ENCODE peak calls at places on chromosome X, in four cellular contexts. One of them, this sample, is unnamed.

GRCh38 chrX:119698835-119699234 is 5.9 kb upstream of the SEPTIN6 start:
- DNase-seq in pons: peak; percentile 43
- DNase-seq in mucosa of descending colon: no peak
- DNase-seq in CD4-positive, alpha-beta memory T cell: no peak
- DNase-seq in this sample: no peak

GRCh38 chrX:73916931-73917657 is 354.1 kb downstream of the CHIC1 start:
- DNase-seq in pons: no peak
- DNase-seq in mucosa of descending colon: no peak
- DNase-seq in CD4-positive, alpha-beta memory T cell: no peak
- DNase-seq in this sample: no peak

GRCh38 chrX:30533261-30533660 is 44.3 kb downstream of the TASL start:
- DNase-seq in pons: no peak
- DNase-seq in CD4-positive, alpha-beta memory T cell: no peak
- DNase-seq in mucosa of descending colon: no peak
- DNase-seq in this sample: no peak

GRCh38 chrX:15301924-15302323 is 13.5 kb downstream of the ASB11 start:
- DNase-seq in CD4-positive, alpha-beta memory T cell: no peak
- DNase-seq in pons: peak; percentile 42
- DNase-seq in mucosa of descending colon: no peak
- DNase-seq in this sample: no peak

GRCh38 chrX:23435575-23435974 is 100.9 kb downstream of the PTCHD1 start:
- DNase-seq in CD4-positive, alpha-beta memory T cell: no peak
- DNase-seq in pons: no peak
- DNase-seq in mucosa of descending colon: no peak
- DNase-seq in this sample: no peak

GRCh38 chrX:136920001-136920400 is 39.5 kb upstream of the RBMX start:
- DNase-seq in pons: no peak
- DNase-seq in mucosa of descending colon: no peak
- DNase-seq in CD4-positive, alpha-beta memory T cell: no peak
- DNase-seq in this sample: no peak

GRCh38 chrX:39158801-39159657 is 357.8 kb downstream of the MID1IP1 start:
- DNase-seq in pons: no peak
- DNase-seq in mucosa of descending colon: no peak
- DNase-seq in CD4-positive, alpha-beta memory T cell: no peak
- DNase-seq in this sample: no peak

GRCh38 chrX:119541188-119541587 is 24.0 kb downstream of the STEEP1 start:
- DNase-seq in CD4-positive, alpha-beta memory T cell: no peak
- DNase-seq in mucosa of descending colon: no peak
- DNase-seq in pons: no peak
- DNase-seq in this sample: no peak

GRCh38 chrX:143336261-143336660 is 181.0 kb downstream of the SPANXN3 start:
- DNase-seq in mucosa of descending colon: no peak
- DNase-seq in CD4-positive, alpha-beta memory T cell: no peak
- DNase-seq in pons: no peak
- DNase-seq in this sample: no peak

GRCh38 chrX:74550295-74550802 is 64.1 kb downstream of the RLIM start:
- DNase-seq in mucosa of descending colon: peak; percentile 85
- DNase-seq in pons: peak; percentile 59
- DNase-seq in CD4-positive, alpha-beta memory T cell: peak; percentile 82
- DNase-seq in this sample: peak; percentile 83

GRCh38 chrX:115493015-115493414 is 68.0 kb upstream of the PLS3 start:
- DNase-seq in pons: no peak
- DNase-seq in CD4-positive, alpha-beta memory T cell: no peak
- DNase-seq in mucosa of descending colon: no peak
- DNase-seq in this sample: no peak

GRCh38 chrX:69153060-69153730 is 12.1 kb downstream of the PJA1 start:
- DNase-seq in mucosa of descending colon: no peak
- DNase-seq in CD4-positive, alpha-beta memory T cell: no peak
- DNase-seq in pons: peak; percentile 82
- DNase-seq in this sample: no peak

GRCh38 chrX:666762-667161 is 36.2 kb downstream of the SHOX start:
- DNase-seq in mucosa of descending colon: no peak
- DNase-seq in CD4-positive, alpha-beta memory T cell: no peak
- DNase-seq in pons: no peak
- DNase-seq in this sample: no peak

GRCh38 chrX:153740631-153741222 is 16.1 kb downstream of the ABCD1 start:
- DNase-seq in pons: no peak
- DNase-seq in CD4-positive, alpha-beta memory T cell: no peak
- DNase-seq in mucosa of descending colon: peak; percentile 49
- DNase-seq in this sample: no peak

GRCh38 chrX:136761410-136761809 is 19.3 kb downstream of the ARHGEF6 start:
- DNase-seq in mucosa of descending colon: no peak
- DNase-seq in pons: no peak
- DNase-seq in CD4-positive, alpha-beta memory T cell: no peak
- DNase-seq in this sample: no peak

GRCh38 chrX:44016906-44017305 is 43.7 kb upstream of the NDP start:
- DNase-seq in CD4-positive, alpha-beta memory T cell: no peak
- DNase-seq in pons: no peak
- DNase-seq in mucosa of descending colon: no peak
- DNase-seq in this sample: no peak

GRCh38 chrX:39619182-39620009 is 478.4 kb downstream of the BCOR start:
- DNase-seq in mucosa of descending colon: no peak
- DNase-seq in CD4-positive, alpha-beta memory T cell: no peak
- DNase-seq in pons: no peak
- DNase-seq in this sample: no peak

GRCh38 chrX:108359811-108360602 is 78.2 kb downstream of the COL4A6 start:
- DNase-seq in CD4-positive, alpha-beta memory T cell: no peak
- DNase-seq in pons: no peak
- DNase-seq in mucosa of descending colon: no peak
- DNase-seq in this sample: no peak

GRCh38 chrX:153974726-153975286 is 2.3 kb downstream of the TMEM187 start:
- DNase-seq in mucosa of descending colon: no peak
- DNase-seq in pons: no peak
- DNase-seq in CD4-positive, alpha-beta memory T cell: no peak
- DNase-seq in this sample: no peak

GRCh38 chrX:130082244-130083106 is 27.8 kb downstream of the ELF4 start:
- DNase-seq in pons: no peak
- DNase-seq in CD4-positive, alpha-beta memory T cell: peak; percentile 78
- DNase-seq in mucosa of descending colon: peak; percentile 40
- DNase-seq in this sample: peak; percentile 84

GRCh38 chrX:15497865-15498264 is 2.7 kb upstream of the BMX start:
- DNase-seq in mucosa of descending colon: peak; percentile 45
- DNase-seq in CD4-positive, alpha-beta memory T cell: peak; percentile 47
- DNase-seq in pons: peak; percentile 48
- DNase-seq in this sample: peak; percentile 50

GRCh38 chrX:36753602-36754001 is 254.6 kb upstream of the FAM47C start:
- DNase-seq in mucosa of descending colon: no peak
- DNase-seq in CD4-positive, alpha-beta memory T cell: no peak
- DNase-seq in pons: no peak
- DNase-seq in this sample: no peak

GRCh38 chrX:53074987-53075386 is 7.2 kb upstream of the TSPYL2 start:
- DNase-seq in mucosa of descending colon: no peak
- DNase-seq in CD4-positive, alpha-beta memory T cell: no peak
- DNase-seq in pons: no peak
- DNase-seq in this sample: no peak

GRCh38 chrX:73561791-73562190 is 1.2 kb upstream of the CHIC1 start:
- DNase-seq in pons: no peak
- DNase-seq in CD4-positive, alpha-beta memory T cell: no peak
- DNase-seq in mucosa of descending colon: no peak
- DNase-seq in this sample: no peak

GRCh38 chrX:45771114-45771513 is 570.4 kb upstream of the DIPK2B start:
- DNase-seq in mucosa of descending colon: peak; percentile 40
- DNase-seq in CD4-positive, alpha-beta memory T cell: no peak
- DNase-seq in pons: no peak
- DNase-seq in this sample: no peak

GRCh38 chrX:100928660-100929613 is at the start of gene XKRX:
- DNase-seq in CD4-positive, alpha-beta memory T cell: peak; percentile 11
- DNase-seq in mucosa of descending colon: peak; percentile 75
- DNase-seq in pons: no peak
- DNase-seq in this sample: no peak

GRCh38 chrX:38817004-38817703 is 15.9 kb downstream of the MID1IP1 start:
- DNase-seq in pons: no peak
- DNase-seq in mucosa of descending colon: peak; percentile 56
- DNase-seq in CD4-positive, alpha-beta memory T cell: no peak
- DNase-seq in this sample: no peak

GRCh38 chrX:38666909-38667308 is 105.6 kb downstream of the TSPAN7 start:
- DNase-seq in mucosa of descending colon: no peak
- DNase-seq in CD4-positive, alpha-beta memory T cell: no peak
- DNase-seq in pons: no peak
- DNase-seq in this sample: no peak

GRCh38 chrX:112851161-112851779 is 10.6 kb upstream of the AMOT start:
- DNase-seq in mucosa of descending colon: no peak
- DNase-seq in pons: no peak
- DNase-seq in CD4-positive, alpha-beta memory T cell: no peak
- DNase-seq in this sample: peak; percentile 53

GRCh38 chrX:50594788-50595187 is 124.2 kb upstream of the DGKK start:
- DNase-seq in pons: peak; percentile 11
- DNase-seq in mucosa of descending colon: no peak
- DNase-seq in CD4-positive, alpha-beta memory T cell: no peak
- DNase-seq in this sample: no peak

GRCh38 chrX:107684956-107685385 is 56.7 kb downstream of the PRPS1 start:
- DNase-seq in CD4-positive, alpha-beta memory T cell: no peak
- DNase-seq in mucosa of descending colon: peak; percentile 68
- DNase-seq in pons: peak; percentile 67
- DNase-seq in this sample: no peak

GRCh38 chrX:9302400-9302799 is 162.5 kb upstream of the TBL1X start:
- DNase-seq in mucosa of descending colon: no peak
- DNase-seq in CD4-positive, alpha-beta memory T cell: no peak
- DNase-seq in pons: no peak
- DNase-seq in this sample: no peak

GRCh38 chrX:499870-500364 is 113.2 kb upstream of the PPP2R3B start:
- DNase-seq in CD4-positive, alpha-beta memory T cell: no peak
- DNase-seq in mucosa of descending colon: no peak
- DNase-seq in pons: no peak
- DNase-seq in this sample: no peak

GRCh38 chrX:135973025-135973547 is 702 bp downstream of the MMGT1 start:
- DNase-seq in mucosa of descending colon: no peak
- DNase-seq in pons: peak; percentile 60
- DNase-seq in CD4-positive, alpha-beta memory T cell: no peak
- DNase-seq in this sample: no peak

GRCh38 chrX:39308126-39308525 is 506.9 kb downstream of the MID1IP1 start:
- DNase-seq in mucosa of descending colon: no peak
- DNase-seq in CD4-positive, alpha-beta memory T cell: no peak
- DNase-seq in pons: no peak
- DNase-seq in this sample: no peak

GRCh38 chrX:17291998-17292658 is 82.9 kb upstream of the NHS start:
- DNase-seq in mucosa of descending colon: no peak
- DNase-seq in CD4-positive, alpha-beta memory T cell: no peak
- DNase-seq in pons: no peak
- DNase-seq in this sample: no peak

This sample was measured in immature natural killer cell.